ENCODE peak calls at places on chromosomes 3 and 15, in nine cellular contexts. A, U, C, V, J, F, B, H and M are unnamed samples.

GRCh38 chr15:55992769-55993110 is 672 bp downstream of the NEDD4 start:
- DNase-seq in F (no peak), A (no peak), V (no peak), U (no peak), C (no peak), H (no peak), B (no peak), J (no peak), M (no peak)

GRCh38 chr3:194521514-194522260 is 34.9 kb upstream of the ATP13A3 start:
- DNase-seq in J (no peak), H (peak), C (no peak), V (peak), F (no peak), U (no peak), A (peak), B (no peak), M (no peak)

GRCh38 chr3:97835761-97836160 is 13.9 kb downstream of the CRYBG3 start:
- DNase-seq in C (no peak), A (peak), H (peak), J (no peak), F (no peak), U (no peak), V (no peak), B (no peak), M (no peak)

GRCh38 chr3:138325990-138326389 is 3.7 kb downstream of the NME9 start:
- DNase-seq in V (no peak), U (no peak), A (peak), H (no peak), C (no peak), F (no peak), J (no peak), B (no peak), M (no peak)

GRCh38 chr15:34084086-34084485 is 17.6 kb downstream of the EMC7 start:
- DNase-seq in V (peak), U (no peak), F (no peak), J (no peak), C (no peak), B (no peak), A (no peak), H (peak), M (no peak)

GRCh38 chr15:63503739-63504246 is 600 bp upstream of the USP3 start:
- DNase-seq in F (peak), V (peak), A (peak), H (peak), J (no peak), B (no peak), C (peak), U (peak), M (no peak)

GRCh38 chr3:152531717-152532116 is 263.0 kb downstream of the MBNL1 start:
- DNase-seq in J (no peak), A (no peak), V (no peak), F (no peak), C (no peak), B (no peak), H (no peak), U (no peak), M (no peak)

GRCh38 chr15:70493787-70494514 is 269.4 kb downstream of the UACA start:
- DNase-seq in F (no peak), C (no peak), V (no peak), U (no peak), H (no peak), B (no peak), J (no peak), A (no peak), M (no peak)

GRCh38 chr15:60093273-60094067 is 89.4 kb downstream of the FOXB1 start:
- DNase-seq in A (no peak), U (no peak), H (peak), F (no peak), J (no peak), B (no peak), V (peak), C (no peak), M (no peak)

GRCh38 chr3:21290557-21290956 is 460.5 kb downstream of the ZNF385D start:
- DNase-seq in H (no peak), U (no peak), B (no peak), J (no peak), V (peak), A (no peak), C (no peak), F (no peak), M (no peak)

DNA sequence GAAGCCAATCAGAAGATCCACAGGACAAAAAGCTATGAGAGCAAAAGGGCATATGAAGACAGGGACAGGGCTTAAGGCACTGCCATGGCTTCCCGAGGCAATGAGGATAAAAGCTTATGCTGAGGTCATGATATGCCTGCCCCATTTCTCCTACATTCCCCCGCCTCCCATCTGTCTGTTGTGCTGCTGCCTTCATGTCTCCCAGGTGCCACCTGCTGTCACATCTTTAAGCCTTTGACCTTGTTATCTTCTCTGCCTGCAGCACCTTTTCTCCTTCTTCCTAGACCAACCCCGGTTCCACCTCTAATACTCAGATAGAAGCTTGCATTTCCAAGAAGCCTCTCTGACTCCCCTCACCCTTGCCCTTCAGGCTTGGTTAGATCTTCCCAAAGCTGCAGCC is 213.8 kb downstream of the ARRDC4 start:
- DNase-seq in U (peak), V (no peak), B (no peak), C (no peak), A (peak), F (no peak), H (peak), J (no peak), M (no peak)
- TF ChIP-seq CTCF in U (peak), V (no peak), B (no peak), C (no peak), A (peak), F (no peak), H (no peak), J (no peak), M (no peak)

GRCh38 chr3:47669026-47669749 is 90.5 kb upstream of the CSPG5 start:
- DNase-seq in V (peak), B (no peak), J (no peak), F (no peak), C (no peak), H (no peak), A (peak), U (no peak), M (no peak)

GRCh38 chr3:47663630-47664240 is 85.1 kb upstream of the CSPG5 start:
- DNase-seq in H (no peak), C (no peak), B (no peak), A (no peak), F (no peak), J (no peak), V (no peak), U (no peak), M (no peak)

GRCh38 chr3:47666118-47666517 is 87.5 kb upstream of the CSPG5 start:
- DNase-seq in J (no peak), U (no peak), A (no peak), C (no peak), V (no peak), B (no peak), H (no peak), F (no peak), M (no peak)

GRCh38 chr3:47661121-47661752 is 82.6 kb upstream of the CSPG5 start:
- DNase-seq in C (no peak), V (peak), J (no peak), A (peak), F (no peak), H (peak), U (no peak), B (no peak), M (no peak)

DNA sequence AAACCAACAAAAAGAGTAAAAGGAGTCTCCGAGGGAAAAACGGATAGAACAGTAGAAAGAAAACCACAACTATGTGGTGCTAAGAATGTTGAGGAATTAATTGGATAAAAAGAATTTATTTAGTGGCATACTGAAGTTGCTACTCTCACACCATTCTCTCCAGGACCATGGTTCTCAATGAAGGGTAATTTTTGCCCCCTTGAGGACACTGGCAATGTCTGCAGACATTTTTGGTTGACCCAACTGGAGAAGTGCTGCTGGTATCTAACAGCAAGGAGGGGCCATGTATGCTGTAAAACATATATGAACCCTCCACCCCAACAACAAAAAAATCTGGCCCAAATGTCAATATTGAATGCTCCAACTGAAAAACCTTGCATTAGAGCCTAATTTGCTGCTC is 85.9 kb upstream of the CSPG5 start:
- DNase-seq in U (no peak), A (no peak), H (peak), J (no peak), V (peak), F (no peak), B (no peak), C (no peak), M (no peak)
- TF ChIP-seq CTCF in U (peak), A (peak), H (peak), J (no peak), V (peak), F (no peak), B (no peak), C (no peak), M (peak)

GRCh38 chr15:77186518-77187095 is 115.7 kb upstream of the TSPAN3 start:
- DNase-seq in H (peak), U (no peak), A (no peak), J (no peak), V (peak), F (no peak), C (no peak), B (no peak), M (no peak)
- TF ChIP-seq CTCF in H (peak), U (peak), A (peak), J (peak), V (peak), F (peak), C (peak), B (no peak), M (peak)

GRCh38 chr3:15858547-15859506 is 61.0 kb upstream of the ANKRD28 start:
- DNase-seq in A (peak), F (peak), V (peak), U (peak), H (peak), J (no peak), B (peak), C (peak), M (peak)
- TF ChIP-seq CTCF in A (peak), F (no peak), V (peak), U (no peak), H (no peak), J (no peak), B (no peak), C (no peak), M (peak)